ENCODE peak calls at places on chromosomes 4 and X, in nine cellular contexts. I, Y, L, D, W, X, K, N and Q are unnamed samples.

GRCh38 chr4:35604724-35605123 is 639.6 kb downstream of the ARAP2 start:
- DNase-seq in I (no peak), Y (no peak), L (no peak), D (no peak), W (no peak), X (no peak), K (peak), N (no peak), Q (no peak)

GRCh38 chr4:45155081-45155777 is 428.9 kb upstream of the GNPDA2 start:
- DNase-seq in I (no peak), Y (no peak), L (no peak), D (no peak), W (no peak), X (no peak), K (no peak), N (no peak), Q (peak)

GRCh38 chr4:13327991-13328390 is 156.1 kb downstream of the RAB28 start:
- DNase-seq in I (no peak), Y (no peak), L (no peak), D (no peak), W (no peak), X (no peak), K (no peak), N (no peak), Q (peak)

GRCh38 chr4:152515678-152516077 is 20.2 kb downstream of the FBXW7 start:
- DNase-seq in I (peak), Y (no peak), L (no peak), D (no peak), W (no peak), X (no peak), K (no peak), N (no peak), Q (peak)

GRCh38 chr4:24248674-24249644 is 335.4 kb downstream of the DHX15 start:
- DNase-seq in I (no peak), Y (no peak), L (no peak), D (no peak), W (no peak), X (no peak), K (no peak), N (peak), Q (peak)

GRCh38 chr4:13917010-13917409 is 289.5 kb upstream of the BOD1L1 start:
- DNase-seq in I (peak), Y (no peak), L (no peak), D (no peak), W (no peak), X (no peak), K (no peak), N (no peak), Q (peak)

GRCh38 chr4:3501126-3501824 is 30.9 kb downstream of the LRPAP1 start:
- DNase-seq in I (no peak), Y (no peak), L (no peak), D (no peak), W (no peak), X (no peak), K (no peak), N (no peak), Q (no peak)

GRCh38 chr4:98501383-98501782 is 157.0 kb downstream of the TSPAN5 start:
- DNase-seq in I (no peak), Y (no peak), L (no peak), D (peak), W (no peak), X (no peak), K (no peak), N (no peak), Q (no peak)

GRCh38 chr4:142404191-142404611 is 441.9 kb downstream of the INPP4B start:
- DNase-seq in I (no peak), Y (peak), L (no peak), D (peak), W (no peak), X (no peak), K (no peak), N (peak), Q (peak)

GRCh38 chrX:8025705-8026104 is 98.5 kb upstream of the PNPLA4 start:
- DNase-seq in I (no peak), Y (no peak), L (no peak), D (no peak), W (no peak), X (no peak), K (no peak), N (no peak), Q (no peak)

GRCh38 chr4:48297447-48297846 is 27.8 kb upstream of the TEC start:
- DNase-seq in I (no peak), Y (no peak), L (no peak), D (no peak), W (no peak), X (no peak), K (no peak), N (no peak), Q (no peak)

GRCh38 chr4:123495530-123495929 is 98.9 kb downstream of the SPRY1 start:
- DNase-seq in I (no peak), Y (no peak), L (no peak), D (no peak), W (no peak), X (no peak), K (no peak), N (no peak), Q (no peak)

GRCh38 chr4:121479801-121480200 is 99.0 kb upstream of the QRFPR start:
- DNase-seq in I (no peak), Y (no peak), L (no peak), D (peak), W (no peak), X (no peak), K (no peak), N (no peak), Q (no peak)

GRCh38 chrX:31423575-31424284 is 351.9 kb upstream of the FTHL17 start:
- DNase-seq in I (no peak), Y (no peak), L (peak), D (no peak), W (no peak), X (no peak), K (peak), N (peak), Q (no peak)

GRCh38 chrX:10615931-10616780 is 4.2 kb downstream of the MID1 start:
- DNase-seq in I (no peak), Y (no peak), L (peak), D (no peak), W (no peak), X (no peak), K (no peak), N (peak), Q (no peak)

GRCh38 chr4:151692443-151692782 is 68.4 kb downstream of the GATB start:
- DNase-seq in I (no peak), Y (no peak), L (no peak), D (no peak), W (no peak), X (no peak), K (no peak), N (no peak), Q (no peak)

GRCh38 chr4:26360864-26361263 is 40.0 kb downstream of the RBPJ start:
- DNase-seq in I (no peak), Y (no peak), L (no peak), D (no peak), W (no peak), X (no peak), K (no peak), N (no peak), Q (no peak)

GRCh38 chr4:155569960-155570515 is 96.6 kb upstream of the GUCY1A1 start:
- DNase-seq in I (no peak), Y (no peak), L (no peak), D (no peak), W (peak), X (no peak), K (no peak), N (no peak), Q (peak)

GRCh38 chrX:153778684-153779101 is 2.1 kb upstream of the SRPK3 start:
- DNase-seq in I (no peak), Y (no peak), L (no peak), D (no peak), W (no peak), X (no peak), K (no peak), N (no peak), Q (no peak)

GRCh38 chrX:135528756-135529155 is 8.3 kb downstream of the INTS6L start:
- DNase-seq in I (no peak), Y (no peak), L (no peak), D (no peak), W (no peak), X (no peak), K (no peak), N (no peak), Q (no peak)

GRCh38 chrX:67922950-67923349 is 379.1 kb downstream of the AR start:
- DNase-seq in I (no peak), Y (no peak), L (no peak), D (no peak), W (peak), X (no peak), K (no peak), N (no peak), Q (no peak)

GRCh38 chr4:137961051-137961438 is 281.1 kb downstream of the SLC7A11 start:
- DNase-seq in I (peak), Y (no peak), L (no peak), D (no peak), W (no peak), X (no peak), K (no peak), N (no peak), Q (peak)

GRCh38 chrX:148507413-148507812 is 7.0 kb downstream of the AFF2 start:
- DNase-seq in I (no peak), Y (no peak), L (no peak), D (no peak), W (no peak), X (no peak), K (no peak), N (peak), Q (no peak)

GRCh38 chr4:153622778-153623240 is 61.3 kb upstream of the TLR2 start:
- DNase-seq in I (no peak), Y (no peak), L (no peak), D (no peak), W (no peak), X (no peak), K (no peak), N (peak), Q (no peak)

GRCh38 chr4:106627071-106627470 is 258.5 kb upstream of the GIMD1 start:
- DNase-seq in I (no peak), Y (no peak), L (no peak), D (no peak), W (no peak), X (no peak), K (no peak), N (no peak), Q (peak)

GRCh38 chr4:99157478-99157935 is 13.4 kb upstream of the ADH4 start:
- DNase-seq in I (no peak), Y (no peak), L (no peak), D (no peak), W (no peak), X (no peak), K (no peak), N (no peak), Q (no peak)

GRCh38 chrX:8520791-8521190 is 56.2 kb downstream of the VCX3B start:
- DNase-seq in I (no peak), Y (no peak), L (no peak), D (no peak), W (no peak), X (no peak), K (no peak), N (no peak), Q (no peak)

GRCh38 chr4:152197211-152197610 is 338.7 kb downstream of the FBXW7 start:
- DNase-seq in I (no peak), Y (no peak), L (peak), D (no peak), W (no peak), X (no peak), K (no peak), N (no peak), Q (no peak)

GRCh38 chr4:2247128-2248043 is 5.5 kb upstream of the HAUS3 start:
- DNase-seq in I (no peak), Y (no peak), L (no peak), D (no peak), W (peak), X (no peak), K (no peak), N (no peak), Q (no peak)

GRCh38 chr4:112908511-112908910 is 140.9 kb upstream of the ANK2 start:
- DNase-seq in I (no peak), Y (no peak), L (no peak), D (no peak), W (no peak), X (no peak), K (no peak), N (no peak), Q (no peak)

GRCh38 chrX:17851854-17852253 is 9.2 kb downstream of the RAI2 start:
- DNase-seq in I (no peak), Y (no peak), L (no peak), D (no peak), W (no peak), X (no peak), K (no peak), N (no peak), Q (no peak)

GRCh38 chr4:169818063-169818679 is 60.4 kb upstream of the HPF1 start:
- DNase-seq in I (no peak), Y (no peak), L (no peak), D (no peak), W (no peak), X (no peak), K (no peak), N (no peak), Q (no peak)

GRCh38 chr4:83128235-83128929 is 13.9 kb upstream of the PLAC8 start:
- DNase-seq in I (peak), Y (no peak), L (no peak), D (no peak), W (no peak), X (no peak), K (no peak), N (no peak), Q (peak)